ENCODE peak calls at places on chromosomes 16 and 17, in ten cellular contexts. X, W, N, T, O, V, F, L, K and C are unnamed samples.

GRCh38 chr17:78208486-78208885 is 5.6 kb upstream of the BIRC5 start:
- DNase-seq in L (no peak), W (no peak), V (no peak), N (no peak), K (no peak), X (no peak), O (no peak), T (no peak), F (no peak), C (no peak)

GRCh38 chr17:56595831-56596740 is 2.6 kb downstream of the NOG start:
- DNase-seq in L (peak; percentile 58), X (no peak), V (no peak), N (peak; percentile 15), O (peak; percentile 8), K (no peak), T (peak; percentile 14), W (no peak), F (no peak), C (no peak)

GRCh38 chr16:35562471-35562870 is 2103.1 kb downstream of the TP53TG3F start:
- DNase-seq in T (no peak), L (no peak), V (no peak), W (no peak), N (no peak), K (no peak), F (no peak), O (no peak), X (no peak), C (no peak)

GRCh38 chr17:45273551-45273957 is 11.7 kb upstream of the SPATA32 start:
- DNase-seq in L (no peak), N (no peak), K (no peak), F (no peak), O (no peak), V (no peak), T (no peak), W (no peak), X (no peak), C (no peak)

GRCh38 chr16:4990415-4990814 is 32.3 kb downstream of the SEC14L5 start:
- DNase-seq in W (no peak), T (no peak), K (no peak), V (no peak), F (no peak), O (no peak), N (no peak), X (no peak), L (no peak), C (no peak)

GRCh38 chr17:77419547-77420475 is 279.0 kb downstream of the SEC14L1 start:
- DNase-seq in V (peak; percentile 44), N (no peak), X (no peak), K (peak; percentile 47), O (no peak), F (no peak), W (no peak), T (no peak), L (no peak), C (no peak)

GRCh38 chr16:54097774-54098173 is 188.8 kb downstream of the IRX3 start:
- DNase-seq in V (no peak), X (no peak), L (no peak), W (no peak), N (no peak), O (no peak), T (no peak), F (no peak), K (no peak), C (no peak)

GRCh38 chr17:55426851-55427586 is 5.4 kb upstream of the MMD start:
- DNase-seq in V (no peak), N (no peak), O (no peak), X (no peak), F (no peak), W (peak; percentile 81), T (no peak), K (no peak), L (no peak), C (peak; percentile 84)

GRCh38 chr16:59697236-59697635 is 963.1 kb upstream of the GOT2 start:
- DNase-seq in T (no peak), V (no peak), N (no peak), O (no peak), L (no peak), K (no peak), X (no peak), F (no peak), W (no peak), C (no peak)

GRCh38 chr17:21252875-21253645 is at the start of gene NATD1:
- DNase-seq in V (peak; percentile 87), F (peak; percentile 42), K (peak; percentile 83), N (peak; percentile 80), O (peak; percentile 70), W (peak; percentile 87), X (no peak), T (peak; percentile 76), L (peak; percentile 47), C (peak; percentile 86)

GRCh38 chr16:11036040-11036439 is 91.7 kb downstream of the CLEC16A start:
- DNase-seq in K (no peak), F (no peak), W (no peak), V (no peak), X (no peak), N (no peak), O (no peak), L (no peak), T (no peak), C (no peak)

GRCh38 chr16:77571463-77571862 is 136.6 kb upstream of the ADAMTS18 start:
- DNase-seq in K (no peak), X (no peak), O (no peak), F (no peak), V (no peak), T (no peak), L (no peak), N (no peak), W (no peak), C (no peak)

GRCh38 chr17:17511293-17511741 is 15.1 kb upstream of the RASD1 start:
- DNase-seq in V (no peak), O (no peak), K (no peak), W (no peak), X (no peak), L (no peak), T (no peak), F (no peak), N (no peak), C (no peak)

GRCh38 chr17:56269509-56269908 is 116.2 kb downstream of the ANKFN1 start:
- DNase-seq in L (no peak), F (no peak), N (no peak), T (no peak), X (no peak), V (no peak), K (no peak), W (no peak), O (no peak), C (no peak)

GRCh38 chr16:51149721-51150158 is 1.3 kb downstream of the SALL1 start:
- DNase-seq in F (no peak), N (no peak), V (no peak), T (no peak), X (no peak), W (no peak), O (no peak), K (no peak), L (no peak), C (no peak)

GRCh38 chr16:83926726-83927397 is 26.2 kb upstream of the OSGIN1 start:
- DNase-seq in O (peak; percentile 36), V (peak; percentile 62), K (peak; percentile 80), X (no peak), W (peak; percentile 45), F (peak; percentile 60), N (peak; percentile 66), T (peak; percentile 66), L (peak; percentile 26), C (peak; percentile 70)

GRCh38 chr17:55668581-55668980 is 54.1 kb downstream of the TMEM100 start:
- DNase-seq in O (no peak), V (no peak), X (no peak), T (no peak), K (no peak), L (no peak), W (no peak), F (no peak), N (no peak), C (no peak)

GRCh38 chr16:67995423-67995822 is 3.9 kb downstream of the DPEP2 start:
- DNase-seq in N (no peak), X (no peak), V (no peak), K (no peak), O (no peak), F (no peak), W (no peak), L (no peak), T (peak; percentile 24), C (no peak)

GRCh38 chr16:67163164-67163902 is 1.2 kb upstream of the HSF4 start:
- DNase-seq in N (no peak), F (no peak), W (peak; percentile 64), X (no peak), O (no peak), V (peak; percentile 36), K (peak; percentile 76), T (peak; percentile 29), L (no peak), C (peak; percentile 52)

GRCh38 chr17:79018045-79018695 is 5.8 kb upstream of the C1QTNF1 start:
- DNase-seq in W (no peak), T (no peak), X (no peak), N (no peak), F (no peak), L (no peak), O (no peak), V (no peak), K (peak; percentile 7), C (peak; percentile 73)

GRCh38 chr16:19393226-19394074 is 24.2 kb upstream of the TMC5 start:
- DNase-seq in L (no peak), K (no peak), T (no peak), N (peak; percentile 42), X (no peak), W (peak; percentile 81), V (peak; percentile 42), F (no peak), O (no peak), C (peak; percentile 26)

GRCh38 chr17:39605492-39606433 is 2.0 kb downstream of the NEUROD2 start:
- DNase-seq in O (no peak), W (no peak), L (no peak), F (no peak), X (no peak), T (no peak), K (no peak), V (peak; percentile 24), N (no peak), C (no peak)

GRCh38 chr16:10579965-10580918 is at the start of gene EMP2:
- DNase-seq in K (peak; percentile 91), N (peak; percentile 73), W (peak; percentile 63), L (peak; percentile 2), X (no peak), O (no peak), T (no peak), F (no peak), V (peak; percentile 68), C (peak; percentile 63)

GRCh38 chr16:57304169-57305061 is 19.9 kb upstream of the PLLP start:
- DNase-seq in K (no peak), T (no peak), O (no peak), W (peak; percentile 55), F (no peak), N (no peak), V (peak; percentile 49), X (no peak), L (no peak), C (peak; percentile 83)